ENCODE peak calls at places on chromosomes 12 and 14, in seven cellular contexts. W, A, V, S, U, D and N are unnamed samples. For H3K27me3 and H3K4me1, the result is how much of the 10 kb centered on the place peaks cover.

GRCh38 chr12:100554608-100555077 is 18.8 kb upstream of the GAS2L3 start:
- ATAC-seq in W (no peak), A (peak), V (peak), S (peak), U (peak), D (no peak), N (peak)

GRCh38 chr12:131642771-131643170 is 68.1 kb upstream of the SFSWAP start:
- ATAC-seq in W (no peak), A (no peak), V (no peak), S (no peak), U (no peak), D (no peak), N (no peak)

GRCh38 chr14:68694516-68695235 is 98.2 kb downstream of the ZFP36L1 start:
- ATAC-seq in W (peak), A (no peak), V (no peak), S (no peak), U (no peak), D (no peak), N (no peak)

GRCh38 chr12:74379114-74379513 is 158.5 kb upstream of the ATXN7L3B start:
- ATAC-seq in W (no peak), A (no peak), V (no peak), S (no peak), U (no peak), D (no peak), N (no peak)

GRCh38 chr12:91877022-91877421 is 268.6 kb downstream of the BTG1 start:
- ATAC-seq in W (peak), A (peak), V (peak), S (peak), U (peak), D (peak), N (peak)

GRCh38 chr14:64450255-64450654 is 15.0 kb upstream of the AKAP5 start:
- ATAC-seq in W (no peak), A (no peak), V (no peak), S (no peak), U (no peak), D (no peak), N (no peak)

GRCh38 chr12:84638811-84639368 is 273.7 kb downstream of the SLC6A15 start:
- ATAC-seq in W (no peak), A (no peak), V (no peak), S (no peak), U (no peak), D (no peak), N (no peak)

GRCh38 chr14:53444677-53445312 is 291.7 kb upstream of the DDHD1 start:
- ATAC-seq in W (no peak), A (no peak), V (no peak), S (no peak), U (no peak), D (no peak), N (no peak)

GRCh38 chr12:69994593-69995222 is 169.7 kb downstream of the MYRFL start:
- ATAC-seq in W (no peak), A (no peak), V (no peak), S (no peak), U (no peak), D (no peak), N (no peak)

GRCh38 chr14:106813477-106813823 is 1287.1 kb downstream of the TMEM121 start:
- ATAC-seq in W (no peak), A (no peak), V (no peak), S (no peak), U (no peak), D (no peak), N (no peak)

GRCh38 chr12:42565001-42565400 is 24.5 kb downstream of the PRICKLE1 start:
- ATAC-seq in W (no peak), A (no peak), V (no peak), S (no peak), U (no peak), D (no peak), N (peak)

GRCh38 chr12:49225551-49226166 is 36.8 kb upstream of the TUBA1A start:
- ATAC-seq in W (no peak), A (no peak), V (no peak), S (no peak), U (peak), D (peak), N (no peak)

GRCh38 chr12:131736807-131737484 is 26.1 kb downstream of the SFSWAP start:
- ATAC-seq in W (no peak), A (no peak), V (no peak), S (no peak), U (peak), D (peak), N (no peak)

GRCh38 chr12:28933864-28934527 is 215.1 kb upstream of the FAR2 start:
- ATAC-seq in W (no peak), A (no peak), V (no peak), S (no peak), U (no peak), D (no peak), N (no peak)

GRCh38 chr12:6869049-6870021 is 2.0 kb downstream of the TPI1 start:
- ATAC-seq in W (peak), A (peak), V (peak), S (no peak), U (no peak), D (no peak), N (no peak)

GRCh38 chr12:58069268-58069967 is 128.1 kb downstream of the ATP23 start:
- ATAC-seq in W (no peak), A (no peak), V (no peak), S (no peak), U (no peak), D (no peak), N (no peak)

GRCh38 chr12:62876938-62877548 is 57.9 kb downstream of the PPM1H start:
- ATAC-seq in W (no peak), A (no peak), V (peak), S (no peak), U (no peak), D (no peak), N (no peak)

GRCh38 chr14:53871947-53872346 is 84.7 kb downstream of the BMP4 start:
- ATAC-seq in W (no peak), A (no peak), V (no peak), S (no peak), U (no peak), D (no peak), N (no peak)

GRCh38 chr12:64680235-64680634 is 69.9 kb downstream of the RASSF3 start:
- ATAC-seq in W (no peak), A (no peak), V (no peak), S (no peak), U (peak), D (peak), N (no peak)

GRCh38 chr14:105930572-105930971 is 404.2 kb downstream of the TMEM121 start:
- ATAC-seq in W (no peak), A (no peak), V (no peak), S (no peak), U (no peak), D (no peak), N (no peak)

DNA sequence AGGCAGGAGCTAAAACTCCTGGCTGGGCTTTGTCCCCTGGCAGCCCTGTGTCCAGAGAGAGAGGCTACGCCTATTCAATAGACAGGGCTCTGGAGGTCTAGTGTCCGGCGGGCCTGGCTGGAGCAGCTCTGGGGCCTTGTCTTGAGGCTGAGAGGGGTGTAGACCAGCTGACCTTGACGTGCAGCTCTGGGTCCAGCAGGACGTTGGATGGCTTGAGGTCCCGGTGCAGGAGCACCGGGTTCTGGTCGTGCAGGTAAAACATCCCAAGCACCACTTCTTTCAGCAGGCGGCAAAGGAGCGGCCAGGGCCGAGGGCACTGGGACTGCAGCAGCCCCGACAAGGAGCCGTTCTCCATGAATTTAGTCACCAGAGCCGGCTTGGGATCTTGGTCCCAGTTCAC is 948 bp downstream of the RIPK3 start:
- ATAC-seq in W (no peak), A (no peak), V (no peak), S (no peak), U (no peak), D (no peak), N (no peak)
- H3K27me3 ChIP-seq in W (under half), A (under half), V (under half), S (under half), U (under half), D (under half), N (half or more)

DNA sequence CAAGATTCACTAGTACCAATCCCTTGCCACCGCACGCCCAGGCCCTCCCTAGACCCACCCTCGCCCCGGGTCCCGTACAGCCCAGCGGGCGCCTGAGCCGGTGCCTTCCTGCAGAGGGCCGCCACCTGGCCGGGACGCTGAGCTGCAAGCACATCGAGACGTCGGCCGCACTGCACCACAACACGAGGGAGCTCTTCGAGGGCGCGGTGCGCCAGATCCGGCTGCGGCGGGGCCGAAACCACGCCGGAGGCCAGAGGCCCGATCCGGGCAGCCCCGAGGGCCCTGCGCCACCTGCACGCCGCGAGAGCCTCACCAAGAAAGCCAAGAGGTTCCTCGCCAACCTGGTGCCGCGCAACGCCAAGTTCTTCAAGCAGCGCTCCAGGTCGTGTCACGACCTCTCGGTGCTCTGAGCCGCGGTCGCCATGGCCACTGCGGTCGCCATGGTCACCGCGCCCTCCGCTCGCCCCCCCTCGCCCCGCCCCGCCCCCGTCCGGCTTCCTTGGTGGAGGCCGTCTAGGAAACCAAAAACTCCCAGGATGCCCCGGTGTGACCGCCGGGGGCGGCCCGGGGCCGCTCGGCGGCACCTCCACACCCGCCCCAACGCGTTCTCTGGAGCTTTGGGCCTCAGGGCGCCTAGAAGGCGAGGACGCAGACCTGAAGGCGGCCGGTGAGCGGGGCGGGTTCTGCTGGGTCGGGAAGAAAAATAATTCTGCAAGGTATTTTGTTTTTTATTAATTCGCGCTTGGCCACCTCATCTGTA is 3.7 kb downstream of the REM2 start:
- ATAC-seq in W (peak), A (peak), V (peak), S (peak), U (peak), D (peak), N (peak)
- TF ChIP-seq CTCF in W (no peak), A (no peak), V (no peak), S (no peak), U (no peak), D (no peak), N (no peak)

DNA sequence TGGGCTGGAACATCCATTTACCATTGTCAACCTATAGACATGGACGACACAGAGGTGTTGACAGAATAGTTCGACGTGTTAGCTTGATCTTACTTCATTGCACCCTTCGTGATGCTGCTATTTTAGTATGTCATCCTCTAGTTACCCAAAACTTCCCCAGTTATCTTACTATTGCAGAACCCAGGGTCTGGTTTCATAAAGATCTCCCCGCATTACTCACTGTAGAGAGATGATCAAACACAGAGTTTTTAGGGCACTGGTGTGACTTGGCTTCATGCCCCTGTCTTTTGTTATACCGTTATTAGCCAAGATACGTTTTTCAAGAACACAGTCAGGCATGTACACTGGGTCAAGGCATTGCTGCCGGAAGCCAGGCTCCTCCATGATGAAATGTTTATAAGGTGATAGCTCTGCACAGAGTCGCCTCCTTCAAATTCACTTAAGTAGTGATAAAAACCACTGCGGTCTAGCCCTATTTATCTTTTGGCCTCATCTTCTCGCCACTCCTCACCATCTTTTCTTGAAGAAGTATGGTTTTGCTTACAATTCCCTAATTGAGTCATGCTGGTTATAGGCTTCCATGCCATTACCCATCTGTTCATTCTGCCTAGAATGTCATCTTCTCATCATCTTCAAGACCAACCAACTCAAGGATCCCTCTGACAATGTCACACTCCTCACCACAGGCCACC is 1127.9 kb downstream of the VRK1 start:
- ATAC-seq in W (no peak), A (no peak), V (no peak), S (no peak), U (no peak), D (no peak), N (no peak)
- H3K4me1 ChIP-seq in W (under half), A (under half), V (under half), S (under half), U (under half), D (under half), N (under half)

GRCh38 chr12:54011665-54012532 is 3.1 kb downstream of the HOXC8 start:
- ATAC-seq in W (no peak), A (no peak), V (no peak), S (no peak), U (no peak), D (no peak), N (no peak)

GRCh38 chr12:54009171-54010052 is 627 bp downstream of the HOXC8 start:
- ATAC-seq in W (peak), A (peak), V (no peak), S (no peak), U (no peak), D (no peak), N (peak)

GRCh38 chr12:54008260-54008552 is 579 bp upstream of the HOXC8 start:
- ATAC-seq in W (no peak), A (no peak), V (no peak), S (no peak), U (no peak), D (no peak), N (no peak)

GRCh38 chr12:54010972-54011664 is 2.3 kb downstream of the HOXC8 start:
- ATAC-seq in W (no peak), A (no peak), V (no peak), S (no peak), U (no peak), D (no peak), N (no peak)

GRCh38 chr12:54010053-54010971 is 1.5 kb downstream of the HOXC8 start:
- ATAC-seq in W (no peak), A (no peak), V (no peak), S (no peak), U (no peak), D (no peak), N (no peak)
- H3K27me3 ChIP-seq in W (under half), A (under half), V (half or more), S (half or more), U (half or more), D (under half), N (half or more)

DNA sequence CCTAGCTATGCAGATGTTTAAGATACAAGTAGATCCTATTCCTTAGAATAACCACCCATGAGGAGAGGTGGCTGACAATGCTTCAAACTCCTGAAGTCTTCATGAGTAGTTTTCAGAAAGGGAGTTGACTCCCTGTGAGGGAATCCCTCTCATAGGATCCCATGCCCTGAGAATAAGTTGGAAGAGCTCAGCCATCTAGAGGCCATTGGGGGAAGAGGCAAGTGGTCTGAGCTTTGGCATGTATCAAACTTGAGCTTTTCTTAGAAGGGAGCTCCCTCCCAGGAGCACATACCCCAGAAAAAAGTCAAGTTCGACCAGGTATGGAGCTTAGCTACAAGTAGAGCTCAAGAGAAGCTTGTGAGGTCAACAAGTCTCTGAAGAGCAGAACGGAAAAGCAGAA is 165.7 kb upstream of the RBM19 start:
- ATAC-seq in W (no peak), A (no peak), V (no peak), S (no peak), U (no peak), D (no peak), N (no peak)
- TF ChIP-seq CTCF in W (no peak), A (no peak), V (peak), S (peak), U (no peak), D (no peak), N (no peak)

GRCh38 chr12:108724054-108724889 is 7.0 kb downstream of the CORO1C start:
- ATAC-seq in W (no peak), A (no peak), V (peak), S (no peak), U (peak), D (no peak), N (no peak)

GRCh38 chr12:108724890-108725151 is 6.5 kb downstream of the CORO1C start:
- ATAC-seq in W (no peak), A (no peak), V (no peak), S (no peak), U (no peak), D (no peak), N (no peak)

GRCh38 chr12:108721824-108722223 is 9.5 kb downstream of the CORO1C start:
- ATAC-seq in W (no peak), A (no peak), V (no peak), S (no peak), U (no peak), D (no peak), N (no peak)

GRCh38 chr12:108722463-108722862 is 8.9 kb downstream of the CORO1C start:
- ATAC-seq in W (no peak), A (no peak), V (no peak), S (no peak), U (peak), D (no peak), N (peak)

DNA sequence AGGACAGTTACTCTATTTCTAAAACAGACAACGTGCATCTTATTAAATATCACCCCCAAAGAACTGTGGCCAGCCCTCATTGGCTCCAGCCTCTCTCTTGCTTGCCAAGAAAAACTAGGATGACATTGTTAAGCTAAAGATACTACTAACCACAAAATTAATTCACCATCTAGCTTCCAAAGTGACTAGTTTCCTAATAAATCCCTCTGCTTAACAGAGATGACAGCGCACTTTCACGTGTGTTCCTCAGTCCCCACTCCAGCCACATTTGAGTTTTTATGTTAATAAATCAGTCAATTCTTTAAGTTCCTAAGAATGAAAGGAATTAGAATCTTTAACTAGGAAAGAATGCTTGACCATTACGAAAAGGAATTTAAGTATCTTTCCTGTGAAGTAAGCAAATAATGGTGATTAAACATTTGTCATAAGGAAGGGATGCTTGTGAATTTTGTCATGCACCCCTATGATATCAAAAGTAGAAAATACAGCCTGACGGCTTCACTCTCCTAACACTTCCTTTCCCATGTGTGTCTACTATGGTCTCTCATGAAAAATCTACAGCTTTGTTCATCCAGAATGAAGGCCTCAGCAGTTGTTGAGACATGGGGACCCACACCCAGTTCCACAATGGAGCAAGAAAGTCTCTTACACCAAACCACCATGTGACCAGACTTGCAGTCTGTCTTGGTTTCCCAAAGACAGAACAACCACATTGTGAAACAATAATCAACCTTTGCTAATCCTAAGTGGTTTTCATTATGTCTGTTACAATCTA is 8.1 kb downstream of the CORO1C start:
- ATAC-seq in W (peak), A (peak), V (peak), S (no peak), U (peak), D (peak), N (peak)
- H3K4me1 ChIP-seq in W (half or more), A (under half), V (half or more), S (half or more), U (half or more), D (under half), N (under half)

GRCh38 chr14:104585966-104586702 is 6.6 kb downstream of the C14orf180 start:
- ATAC-seq in W (no peak), A (peak), V (peak), S (peak), U (peak), D (no peak), N (no peak)
- H3K27me3 ChIP-seq in W (under half), A (under half), V (under half), S (under half), U (under half), D (under half), N (under half)